ENCODE peak calls at places on chromosomes 13 and 19, in seven cellular contexts. One of them, this sample, is unnamed.

GRCh38 chr19:32614916-32615315 is 33.9 kb downstream of the PDCD5 start:
- DNase-seq in BJ: no peak
- DNase-seq in transverse colon: no peak
- DNase-seq in GM12865: no peak
- DNase-seq in cardiac fibroblast: no peak
- DNase-seq in esophagus squamous epithelium: no peak
- DNase-seq in osteoblast: no peak
- DNase-seq in this sample: no peak

GRCh38 chr13:77349365-77349764 is 22.5 kb upstream of the MYCBP2 start:
- DNase-seq in BJ: no peak
- DNase-seq in transverse colon: no peak
- DNase-seq in GM12865: peak; percentile 51
- DNase-seq in cardiac fibroblast: no peak
- DNase-seq in esophagus squamous epithelium: no peak
- DNase-seq in osteoblast: no peak
- DNase-seq in this sample: no peak

GRCh38 chr19:41308450-41309224 is 1.3 kb upstream of the CCDC97 start:
- DNase-seq in BJ: no peak
- DNase-seq in transverse colon: peak; percentile 97
- DNase-seq in GM12865: peak; percentile 92
- DNase-seq in cardiac fibroblast: peak; percentile 93
- DNase-seq in esophagus squamous epithelium: peak; percentile 47
- DNase-seq in osteoblast: peak; percentile 94
- DNase-seq in this sample: peak; percentile 41

GRCh38 chr19:13195678-13196077 is 45.5 kb downstream of the IER2 start:
- DNase-seq in BJ: no peak
- DNase-seq in transverse colon: peak; percentile 85
- DNase-seq in GM12865: peak; percentile 88
- DNase-seq in cardiac fibroblast: no peak
- DNase-seq in esophagus squamous epithelium: no peak
- DNase-seq in osteoblast: peak; percentile 76
- DNase-seq in this sample: no peak

GRCh38 chr13:49759503-49759902 is 33.0 kb downstream of the KPNA3 start:
- DNase-seq in BJ: no peak
- DNase-seq in transverse colon: no peak
- DNase-seq in GM12865: peak; percentile 22
- DNase-seq in cardiac fibroblast: no peak
- DNase-seq in esophagus squamous epithelium: no peak
- DNase-seq in osteoblast: no peak
- DNase-seq in this sample: no peak

GRCh38 chr13:79673993-79674377 is 193.0 kb downstream of the NDFIP2 start:
- DNase-seq in BJ: no peak
- DNase-seq in transverse colon: no peak
- DNase-seq in GM12865: no peak
- DNase-seq in cardiac fibroblast: no peak
- DNase-seq in esophagus squamous epithelium: no peak
- DNase-seq in osteoblast: no peak
- DNase-seq in this sample: no peak

GRCh38 chr13:79352107-79352506 is 53.9 kb downstream of the RBM26 start:
- DNase-seq in BJ: no peak
- DNase-seq in transverse colon: no peak
- DNase-seq in GM12865: no peak
- DNase-seq in cardiac fibroblast: no peak
- DNase-seq in esophagus squamous epithelium: no peak
- DNase-seq in osteoblast: no peak
- DNase-seq in this sample: no peak

GRCh38 chr19:40398417-40399056 is 8.6 kb upstream of the HIPK4 start:
- DNase-seq in BJ: no peak
- DNase-seq in transverse colon: peak; percentile 46
- DNase-seq in GM12865: peak; percentile 32
- DNase-seq in cardiac fibroblast: no peak
- DNase-seq in esophagus squamous epithelium: no peak
- DNase-seq in osteoblast: peak; percentile 43
- DNase-seq in this sample: no peak

GRCh38 chr13:22596157-22596863 is 584.5 kb upstream of the SGCG start:
- DNase-seq in BJ: no peak
- DNase-seq in transverse colon: no peak
- DNase-seq in GM12865: no peak
- DNase-seq in cardiac fibroblast: no peak
- DNase-seq in esophagus squamous epithelium: no peak
- DNase-seq in osteoblast: no peak
- DNase-seq in this sample: no peak

GRCh38 chr19:3636506-3636905 is 9.9 kb upstream of the CACTIN start:
- DNase-seq in BJ: no peak
- DNase-seq in transverse colon: no peak
- DNase-seq in GM12865: no peak
- DNase-seq in cardiac fibroblast: no peak
- DNase-seq in esophagus squamous epithelium: no peak
- DNase-seq in osteoblast: no peak
- DNase-seq in this sample: no peak

GRCh38 chr19:12052057-12052570 is 647 bp downstream of the ZNF878 start:
- DNase-seq in BJ: no peak
- DNase-seq in transverse colon: no peak
- DNase-seq in GM12865: no peak
- DNase-seq in cardiac fibroblast: peak; percentile 7
- DNase-seq in esophagus squamous epithelium: no peak
- DNase-seq in osteoblast: peak; percentile 85
- DNase-seq in this sample: no peak

GRCh38 chr13:42539670-42540069 is 34.3 kb upstream of the TNFSF11 start:
- DNase-seq in BJ: no peak
- DNase-seq in transverse colon: no peak
- DNase-seq in GM12865: no peak
- DNase-seq in cardiac fibroblast: peak; percentile 35
- DNase-seq in esophagus squamous epithelium: no peak
- DNase-seq in osteoblast: no peak
- DNase-seq in this sample: no peak

GRCh38 chr13:30047154-30047874 is 196.9 kb upstream of the UBL3 start:
- DNase-seq in BJ: no peak
- DNase-seq in transverse colon: no peak
- DNase-seq in GM12865: peak; percentile 13
- DNase-seq in cardiac fibroblast: no peak
- DNase-seq in esophagus squamous epithelium: no peak
- DNase-seq in osteoblast: no peak
- DNase-seq in this sample: no peak

GRCh38 chr13:101654916-101655315 is 202.4 kb downstream of the ITGBL1 start:
- DNase-seq in BJ: no peak
- DNase-seq in transverse colon: no peak
- DNase-seq in GM12865: no peak
- DNase-seq in cardiac fibroblast: peak; percentile 7
- DNase-seq in esophagus squamous epithelium: no peak
- DNase-seq in osteoblast: no peak
- DNase-seq in this sample: no peak

GRCh38 chr13:91292630-91293221 is 54.8 kb upstream of the MIR17HG start:
- DNase-seq in BJ: no peak
- DNase-seq in transverse colon: no peak
- DNase-seq in GM12865: no peak
- DNase-seq in cardiac fibroblast: no peak
- DNase-seq in esophagus squamous epithelium: no peak
- DNase-seq in osteoblast: no peak
- DNase-seq in this sample: no peak

GRCh38 chr19:38891791-38892190 is 7.6 kb downstream of the SIRT2 start:
- DNase-seq in BJ: no peak
- DNase-seq in transverse colon: no peak
- DNase-seq in GM12865: no peak
- DNase-seq in cardiac fibroblast: no peak
- DNase-seq in esophagus squamous epithelium: no peak
- DNase-seq in osteoblast: no peak
- DNase-seq in this sample: no peak

GRCh38 chr13:92173254-92173653 is 774.8 kb downstream of the GPC5 start:
- DNase-seq in BJ: no peak
- DNase-seq in transverse colon: no peak
- DNase-seq in GM12865: no peak
- DNase-seq in cardiac fibroblast: no peak
- DNase-seq in esophagus squamous epithelium: no peak
- DNase-seq in osteoblast: peak; percentile 14
- DNase-seq in this sample: no peak

GRCh38 chr13:26220575-26220974 is 1.5 kb downstream of the RNF6 start:
- DNase-seq in BJ: peak; percentile 3
- DNase-seq in transverse colon: no peak
- DNase-seq in GM12865: no peak
- DNase-seq in cardiac fibroblast: peak; percentile 32
- DNase-seq in esophagus squamous epithelium: no peak
- DNase-seq in osteoblast: no peak
- DNase-seq in this sample: peak; percentile 52

GRCh38 chr13:32581177-32581786 is 5.0 kb upstream of the PDS5B start:
- DNase-seq in BJ: no peak
- DNase-seq in transverse colon: no peak
- DNase-seq in GM12865: peak; percentile 29
- DNase-seq in cardiac fibroblast: peak; percentile 67
- DNase-seq in esophagus squamous epithelium: no peak
- DNase-seq in osteoblast: no peak
- DNase-seq in this sample: no peak

GRCh38 chr13:111920932-111921705 is 145.8 kb upstream of the SOX1 start:
- DNase-seq in BJ: no peak
- DNase-seq in transverse colon: no peak
- DNase-seq in GM12865: no peak
- DNase-seq in cardiac fibroblast: no peak
- DNase-seq in esophagus squamous epithelium: no peak
- DNase-seq in osteoblast: peak; percentile 39
- DNase-seq in this sample: no peak

DNA sequence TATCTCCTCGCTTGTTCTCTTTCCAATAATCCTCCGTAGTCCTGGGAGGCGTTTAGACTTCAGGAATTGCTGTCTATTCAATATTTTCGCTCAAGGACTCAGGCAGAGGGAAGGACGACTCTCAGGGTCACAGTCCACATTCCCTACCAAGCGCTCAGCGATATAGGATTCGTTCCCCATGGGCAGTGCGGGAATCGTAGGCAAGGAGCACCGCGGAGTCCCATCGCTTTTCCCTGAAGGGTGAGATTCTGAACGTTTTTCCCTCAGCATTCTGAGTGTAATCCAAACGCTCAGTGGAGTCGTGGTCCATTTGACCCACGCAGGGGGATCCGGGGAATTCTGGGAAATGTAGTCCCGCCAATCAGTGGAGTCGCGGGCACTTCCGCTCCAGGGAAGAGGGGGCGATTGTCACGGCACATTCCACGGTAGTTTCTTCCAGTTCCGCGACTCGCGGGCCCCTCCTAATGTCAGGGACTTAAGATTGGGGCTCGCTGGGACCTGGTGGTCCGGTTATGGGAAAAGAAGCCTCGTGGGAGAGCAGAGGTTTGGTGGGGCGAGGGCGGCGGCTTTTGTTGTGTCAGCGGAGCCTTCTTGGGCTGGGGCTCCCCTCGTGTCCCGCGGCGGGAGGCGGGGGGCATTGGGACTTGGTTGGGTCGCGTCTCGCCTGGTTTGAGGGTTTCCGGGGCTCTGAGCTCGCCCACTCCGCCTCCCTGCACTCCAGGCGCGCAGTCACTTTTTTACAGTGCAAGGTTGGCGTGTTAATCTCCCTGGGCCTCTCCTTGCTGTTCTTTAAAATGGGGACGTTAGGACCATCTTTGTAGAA is at the start of gene ZNF234:
- DNase-seq in BJ: peak; percentile 49
- DNase-seq in transverse colon: peak; percentile 80
- DNase-seq in GM12865: peak; percentile 81
- DNase-seq in cardiac fibroblast: peak; percentile 86
- DNase-seq in esophagus squamous epithelium: no peak
- DNase-seq in osteoblast: peak; percentile 90
- DNase-seq in this sample: peak; percentile 18
- H3K4me3 ChIP-seq in BJ: peak within 1 kb of the TSS; percentile 77
- H3K4me3 ChIP-seq in transverse colon: peak within 1 kb of the TSS; percentile 71
- H3K4me3 ChIP-seq in GM12865: peak within 1 kb of the TSS; percentile 82
- H3K4me3 ChIP-seq in cardiac fibroblast: peak within 1 kb of the TSS; percentile 75
- H3K4me3 ChIP-seq in esophagus squamous epithelium: peak within 1 kb of the TSS; percentile 89
- H3K4me3 ChIP-seq in osteoblast: peak within 1 kb of the TSS; percentile 92
- H3K4me3 ChIP-seq in this sample: peak within 1 kb of the TSS; percentile 85

GRCh38 chr13:59534806-59535205 is 628.9 kb downstream of the DIAPH3 start:
- DNase-seq in BJ: no peak
- DNase-seq in transverse colon: no peak
- DNase-seq in GM12865: no peak
- DNase-seq in cardiac fibroblast: no peak
- DNase-seq in esophagus squamous epithelium: no peak
- DNase-seq in osteoblast: no peak
- DNase-seq in this sample: no peak
- TF ChIP-seq CTCF in BJ: no peak
- TF ChIP-seq CTCF in transverse colon: no peak
- TF ChIP-seq CTCF in GM12865: no peak
- TF ChIP-seq CTCF in cardiac fibroblast: no peak
- TF ChIP-seq CTCF in esophagus squamous epithelium: no peak
- TF ChIP-seq CTCF in osteoblast: no peak
- TF ChIP-seq CTCF in this sample: no peak

DNA sequence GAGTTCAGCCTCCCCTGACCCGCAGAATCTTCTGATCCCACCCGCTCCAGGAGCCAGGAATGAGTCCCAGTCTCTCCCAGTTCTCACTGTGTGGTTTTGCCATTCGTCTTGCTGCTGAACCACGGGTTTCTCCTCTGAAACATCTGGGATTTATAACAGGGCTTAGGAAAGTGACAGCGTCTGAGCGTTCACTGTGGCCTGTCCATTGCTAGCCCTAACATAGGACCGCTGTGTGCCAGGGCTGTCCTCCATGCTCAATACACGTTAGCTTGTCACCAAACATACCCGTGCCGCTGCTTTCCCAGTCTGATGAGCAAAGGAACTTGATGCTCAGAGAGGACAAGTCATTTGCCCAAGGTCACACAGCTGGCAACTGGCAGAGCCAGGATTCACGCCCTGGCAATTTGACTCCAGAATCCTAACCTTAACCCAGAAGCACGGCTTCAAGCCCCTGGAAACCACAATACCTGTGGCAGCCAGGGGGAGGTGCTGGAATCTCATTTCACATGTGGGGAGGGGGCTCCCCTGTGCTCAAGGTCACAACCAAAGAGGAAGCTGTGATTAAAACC is 1.1 kb upstream of the APOE start:
- DNase-seq in BJ: no peak
- DNase-seq in transverse colon: no peak
- DNase-seq in GM12865: peak; percentile 25
- DNase-seq in cardiac fibroblast: no peak
- DNase-seq in esophagus squamous epithelium: no peak
- DNase-seq in osteoblast: peak; percentile 83
- DNase-seq in this sample: no peak
- H3K4me3 ChIP-seq in BJ: no peak overlapping the region
- H3K4me3 ChIP-seq in transverse colon: no peak overlapping the region
- H3K4me3 ChIP-seq in GM12865: no peak overlapping the region
- H3K4me3 ChIP-seq in cardiac fibroblast: no peak overlapping the region
- H3K4me3 ChIP-seq in esophagus squamous epithelium: no peak overlapping the region
- H3K4me3 ChIP-seq in osteoblast: no peak overlapping the region
- H3K4me3 ChIP-seq in this sample: no peak overlapping the region

DNA sequence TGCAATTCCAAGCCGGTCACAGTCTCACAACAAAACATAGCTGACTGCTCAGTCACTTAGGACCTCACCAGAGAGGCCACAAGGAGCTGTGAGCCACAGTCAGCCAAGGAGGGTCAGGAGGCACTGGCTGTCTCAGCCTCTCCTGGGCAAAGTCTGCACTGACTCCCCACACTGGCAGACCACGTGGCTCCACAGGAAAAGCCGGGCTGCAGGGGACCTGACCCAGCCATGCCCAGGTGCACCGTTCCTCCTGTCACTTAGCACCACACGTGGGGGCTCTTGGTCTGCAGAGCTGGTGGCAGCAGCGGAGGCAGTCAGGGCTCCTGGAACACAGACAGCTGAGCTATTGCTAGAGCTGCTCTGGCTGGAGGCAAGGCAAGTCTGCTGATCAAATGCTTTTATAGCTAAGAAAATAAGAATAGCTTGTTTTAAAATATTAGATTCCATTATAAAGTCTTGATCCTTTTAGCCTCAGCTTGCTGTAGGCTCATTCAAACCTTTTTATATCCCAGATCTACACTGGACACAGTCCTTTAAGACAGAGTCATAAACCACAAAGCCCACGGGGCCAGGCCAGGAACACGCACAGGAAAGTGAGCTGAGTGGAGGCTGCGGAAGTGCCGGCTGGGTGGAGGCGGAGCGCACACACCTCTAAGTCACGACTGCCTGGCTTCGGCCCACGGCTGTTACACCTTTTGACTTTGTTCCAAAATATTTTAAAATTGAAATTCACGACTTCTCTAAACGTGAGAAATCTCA is 744.1 kb downstream of the UQCRFS1 start:
- DNase-seq in BJ: peak; percentile 44
- DNase-seq in transverse colon: peak; percentile 75
- DNase-seq in GM12865: peak; percentile 15
- DNase-seq in cardiac fibroblast: peak; percentile 18
- DNase-seq in esophagus squamous epithelium: no peak
- DNase-seq in osteoblast: peak; percentile 87
- DNase-seq in this sample: no peak
- TF ChIP-seq CTCF in BJ: no peak
- TF ChIP-seq CTCF in transverse colon: no peak
- TF ChIP-seq CTCF in GM12865: no peak
- TF ChIP-seq CTCF in cardiac fibroblast: no peak
- TF ChIP-seq CTCF in esophagus squamous epithelium: no peak
- TF ChIP-seq CTCF in osteoblast: no peak
- TF ChIP-seq CTCF in this sample: peak; percentile 13